ENCODE peak calls at places on chromosomes 3 and 15, in eight cellular contexts. One of them, this sample, is unnamed.

GRCh38 chr3:147705626-147706025 is 296.5 kb downstream of the ZIC1 start:
- DNase-seq in endodermal cell: no peak
- DNase-seq in NT2/D1: no peak
- DNase-seq in left lung: no peak
- DNase-seq in endothelial cell of umbilical vein: no peak
- DNase-seq in right atrium auricular region: no peak
- DNase-seq in GM23248: no peak
- DNase-seq in transverse colon: no peak
- DNase-seq in this sample: no peak

GRCh38 chr3:13879946-13880810 is at the start of gene WNT7A:
- DNase-seq in GM23248: peak; percentile 46
- DNase-seq in transverse colon: no peak
- DNase-seq in NT2/D1: no peak
- DNase-seq in endothelial cell of umbilical vein: no peak
- DNase-seq in left lung: no peak
- DNase-seq in right atrium auricular region: no peak
- DNase-seq in endodermal cell: peak; percentile 85
- DNase-seq in this sample: no peak

GRCh38 chr3:159548675-159549335 is 439.8 kb upstream of the IL12A start:
- DNase-seq in right atrium auricular region: no peak
- DNase-seq in GM23248: peak; percentile 43
- DNase-seq in endodermal cell: no peak
- DNase-seq in endothelial cell of umbilical vein: no peak
- DNase-seq in left lung: no peak
- DNase-seq in transverse colon: no peak
- DNase-seq in NT2/D1: no peak
- DNase-seq in this sample: no peak

GRCh38 chr15:63835211-63835568 is 1.4 kb upstream of the HERC1 start:
- DNase-seq in endothelial cell of umbilical vein: no peak
- DNase-seq in NT2/D1: no peak
- DNase-seq in right atrium auricular region: no peak
- DNase-seq in left lung: no peak
- DNase-seq in GM23248: no peak
- DNase-seq in transverse colon: no peak
- DNase-seq in endodermal cell: no peak
- DNase-seq in this sample: no peak

GRCh38 chr3:11610044-11610671 is 33.6 kb downstream of the VGLL4 start:
- DNase-seq in endodermal cell: no peak
- DNase-seq in NT2/D1: no peak
- DNase-seq in transverse colon: peak; percentile 54
- DNase-seq in left lung: no peak
- DNase-seq in right atrium auricular region: peak; percentile 77
- DNase-seq in endothelial cell of umbilical vein: no peak
- DNase-seq in GM23248: no peak
- DNase-seq in this sample: no peak

GRCh38 chr3:49020335-49021212 is 1.3 kb upstream of the NDUFAF3 start:
- DNase-seq in NT2/D1: no peak
- DNase-seq in endodermal cell: peak; percentile 72
- DNase-seq in transverse colon: peak; percentile 75
- DNase-seq in GM23248: peak; percentile 67
- DNase-seq in endothelial cell of umbilical vein: peak; percentile 23
- DNase-seq in left lung: peak; percentile 76
- DNase-seq in right atrium auricular region: no peak
- DNase-seq in this sample: no peak

GRCh38 chr3:133928136-133928893 is 32.6 kb upstream of the RAB6B start:
- DNase-seq in endodermal cell: peak; percentile 41
- DNase-seq in GM23248: no peak
- DNase-seq in endothelial cell of umbilical vein: no peak
- DNase-seq in left lung: no peak
- DNase-seq in transverse colon: no peak
- DNase-seq in right atrium auricular region: peak; percentile 50
- DNase-seq in NT2/D1: no peak
- DNase-seq in this sample: no peak

GRCh38 chr15:75620776-75621536 is 4.6 kb downstream of the SNUPN start:
- DNase-seq in NT2/D1: no peak
- DNase-seq in GM23248: peak; percentile 98
- DNase-seq in endothelial cell of umbilical vein: peak; percentile 92
- DNase-seq in right atrium auricular region: peak; percentile 93
- DNase-seq in transverse colon: peak; percentile 67
- DNase-seq in endodermal cell: no peak
- DNase-seq in left lung: peak; percentile 80
- DNase-seq in this sample: peak; percentile 80

GRCh38 chr15:84888639-84889038 is 4.2 kb downstream of the SLC28A1 start:
- DNase-seq in endothelial cell of umbilical vein: no peak
- DNase-seq in transverse colon: no peak
- DNase-seq in NT2/D1: no peak
- DNase-seq in left lung: no peak
- DNase-seq in GM23248: no peak
- DNase-seq in endodermal cell: no peak
- DNase-seq in right atrium auricular region: no peak
- DNase-seq in this sample: no peak

GRCh38 chr15:84886984-84887299 is 2.5 kb downstream of the SLC28A1 start:
- DNase-seq in transverse colon: no peak
- DNase-seq in GM23248: no peak
- DNase-seq in left lung: no peak
- DNase-seq in right atrium auricular region: no peak
- DNase-seq in endothelial cell of umbilical vein: no peak
- DNase-seq in endodermal cell: no peak
- DNase-seq in NT2/D1: no peak
- DNase-seq in this sample: no peak

GRCh38 chr15:84883916-84884781 is at the start of gene SLC28A1:
- DNase-seq in transverse colon: no peak
- DNase-seq in NT2/D1: no peak
- DNase-seq in GM23248: no peak
- DNase-seq in endodermal cell: no peak
- DNase-seq in endothelial cell of umbilical vein: no peak
- DNase-seq in left lung: no peak
- DNase-seq in right atrium auricular region: peak; percentile 63
- DNase-seq in this sample: no peak

GRCh38 chr15:84887928-84888327 is 3.5 kb downstream of the SLC28A1 start:
- DNase-seq in endothelial cell of umbilical vein: no peak
- DNase-seq in GM23248: no peak
- DNase-seq in transverse colon: no peak
- DNase-seq in left lung: no peak
- DNase-seq in right atrium auricular region: no peak
- DNase-seq in NT2/D1: no peak
- DNase-seq in endodermal cell: no peak
- DNase-seq in this sample: no peak

DNA sequence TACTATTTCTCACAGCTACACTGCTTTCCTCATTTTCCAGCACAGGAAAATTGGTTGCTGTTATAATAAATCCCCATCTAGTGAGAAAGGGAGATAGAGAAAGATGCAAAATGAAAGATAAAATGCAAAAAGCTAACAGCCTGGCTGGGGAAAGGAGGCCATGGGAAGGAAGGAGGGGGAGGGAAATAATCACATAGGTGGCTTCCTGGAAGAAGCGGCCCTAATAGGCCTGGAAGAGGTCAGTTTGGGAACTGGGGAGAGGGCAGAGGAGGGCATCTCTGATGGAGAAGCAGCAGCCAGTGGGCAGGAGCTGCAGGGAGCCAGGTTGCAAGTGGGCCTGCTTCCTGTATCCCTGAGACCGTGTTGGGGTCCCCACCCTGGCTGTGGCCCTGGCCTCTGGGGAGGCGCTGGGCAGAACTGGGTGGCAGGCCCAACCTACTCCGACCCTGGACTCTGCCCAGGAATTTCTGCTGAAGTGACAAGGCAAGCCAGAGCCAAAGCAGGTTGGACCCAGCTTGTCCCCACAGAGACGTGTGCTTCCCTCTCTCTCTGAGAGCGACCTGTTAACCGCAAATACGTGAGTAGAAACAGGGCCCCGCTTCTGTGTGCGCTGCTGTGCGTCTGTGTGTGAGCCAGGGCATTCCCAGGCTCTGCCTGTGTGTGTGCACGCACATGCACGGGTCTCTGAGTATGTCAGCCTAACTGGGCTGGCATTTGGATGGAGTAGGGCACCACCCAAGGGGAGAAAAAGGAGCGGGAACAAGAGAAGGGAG is 1.9 kb downstream of the SLC28A1 start:
- DNase-seq in GM23248: no peak
- DNase-seq in endothelial cell of umbilical vein: no peak
- DNase-seq in endodermal cell: no peak
- DNase-seq in transverse colon: no peak
- DNase-seq in NT2/D1: no peak
- DNase-seq in left lung: no peak
- DNase-seq in right atrium auricular region: no peak
- DNase-seq in this sample: no peak
- H3K4me1 ChIP-seq in GM23248: no peaks in the 10 kb centered on the region
- H3K4me1 ChIP-seq in endothelial cell of umbilical vein: no peaks in the 10 kb centered on the region
- H3K4me1 ChIP-seq in endodermal cell: no peaks in the 10 kb centered on the region
- H3K4me1 ChIP-seq in transverse colon: no peaks in the 10 kb centered on the region
- H3K4me1 ChIP-seq in NT2/D1: peaks cover 11% of the 10 kb centered on the region
- H3K4me1 ChIP-seq in left lung: no peaks in the 10 kb centered on the region
- H3K4me1 ChIP-seq in right atrium auricular region: no peaks in the 10 kb centered on the region
- H3K4me1 ChIP-seq in this sample: no peaks in the 10 kb centered on the region

DNA sequence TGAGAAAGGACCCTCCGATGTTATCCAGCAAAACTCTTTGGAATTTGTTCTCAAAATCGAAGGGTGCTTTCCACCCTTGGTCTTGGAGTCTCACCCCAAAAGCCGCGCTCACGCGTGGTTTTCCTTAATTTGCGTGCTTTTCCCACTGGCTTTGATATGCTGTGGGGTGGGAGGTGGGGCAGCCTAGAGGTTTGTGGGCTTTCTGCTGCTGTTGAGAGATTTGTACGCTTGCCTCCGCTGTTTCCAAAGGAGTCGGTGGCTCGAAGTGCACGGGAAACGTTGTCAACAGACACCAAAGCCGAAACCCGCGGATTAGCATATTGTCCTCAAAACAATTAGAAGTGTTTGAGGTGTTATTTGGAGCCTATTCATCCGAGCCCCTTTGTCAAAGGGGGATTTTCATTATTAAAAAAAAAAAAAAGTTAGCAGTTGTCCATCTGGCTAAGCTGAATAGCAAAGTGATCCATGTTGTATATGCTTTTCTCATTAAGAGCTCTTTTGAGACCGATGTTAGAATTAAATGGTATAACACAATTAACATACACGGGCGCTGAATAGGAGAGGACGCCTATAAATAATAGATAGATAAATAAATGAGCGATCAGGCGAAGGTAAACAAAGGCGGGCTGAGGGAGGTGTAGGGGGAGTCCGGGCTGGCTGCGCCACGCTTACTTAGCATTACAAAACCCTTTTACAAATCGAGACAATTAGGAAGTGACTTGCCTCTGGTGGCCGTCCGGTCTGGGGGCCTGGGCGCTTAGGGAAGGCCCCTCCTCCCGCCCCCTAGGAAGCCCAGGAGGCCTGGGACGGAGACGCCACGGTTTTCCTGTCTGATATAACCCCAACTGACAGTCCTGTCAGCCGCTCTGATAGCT is 3.3 kb downstream of the SOX14 start:
- DNase-seq in left lung: no peak
- DNase-seq in right atrium auricular region: no peak
- DNase-seq in GM23248: no peak
- DNase-seq in transverse colon: no peak
- DNase-seq in endodermal cell: peak; percentile 89
- DNase-seq in NT2/D1: peak; percentile 84
- DNase-seq in endothelial cell of umbilical vein: no peak
- DNase-seq in this sample: no peak
- H3K4me1 ChIP-seq in left lung: peaks cover 36% of the 10 kb centered on the region
- H3K4me1 ChIP-seq in right atrium auricular region: no peaks in the 10 kb centered on the region
- H3K4me1 ChIP-seq in GM23248: no peaks in the 10 kb centered on the region
- H3K4me1 ChIP-seq in transverse colon: peaks cover 31% of the 10 kb centered on the region
- H3K4me1 ChIP-seq in endodermal cell: peaks cover 28% of the 10 kb centered on the region
- H3K4me1 ChIP-seq in NT2/D1: peaks cover 26% of the 10 kb centered on the region
- H3K4me1 ChIP-seq in endothelial cell of umbilical vein: peaks cover 3% of the 10 kb centered on the region
- H3K4me1 ChIP-seq in this sample: peaks cover 19% of the 10 kb centered on the region

GRCh38 chr15:39113741-39114140 is 467.1 kb upstream of the THBS1 start:
- DNase-seq in transverse colon: no peak
- DNase-seq in endodermal cell: no peak
- DNase-seq in GM23248: no peak
- DNase-seq in NT2/D1: no peak
- DNase-seq in endothelial cell of umbilical vein: no peak
- DNase-seq in right atrium auricular region: no peak
- DNase-seq in left lung: no peak
- DNase-seq in this sample: no peak

GRCh38 chr15:39115379-39116057 is 465.4 kb upstream of the THBS1 start:
- DNase-seq in left lung: no peak
- DNase-seq in NT2/D1: no peak
- DNase-seq in right atrium auricular region: no peak
- DNase-seq in endothelial cell of umbilical vein: no peak
- DNase-seq in endodermal cell: no peak
- DNase-seq in transverse colon: no peak
- DNase-seq in GM23248: peak; percentile 73
- DNase-seq in this sample: no peak

GRCh38 chr15:39118510-39118909 is 462.4 kb upstream of the THBS1 start:
- DNase-seq in right atrium auricular region: no peak
- DNase-seq in left lung: no peak
- DNase-seq in endothelial cell of umbilical vein: peak; percentile 81
- DNase-seq in GM23248: peak; percentile 95
- DNase-seq in NT2/D1: no peak
- DNase-seq in transverse colon: no peak
- DNase-seq in endodermal cell: no peak
- DNase-seq in this sample: no peak

GRCh38 chr15:39110746-39111145 is 470.1 kb upstream of the THBS1 start:
- DNase-seq in NT2/D1: no peak
- DNase-seq in left lung: no peak
- DNase-seq in endothelial cell of umbilical vein: no peak
- DNase-seq in endodermal cell: no peak
- DNase-seq in GM23248: peak; percentile 66
- DNase-seq in transverse colon: no peak
- DNase-seq in right atrium auricular region: no peak
- DNase-seq in this sample: no peak

DNA sequence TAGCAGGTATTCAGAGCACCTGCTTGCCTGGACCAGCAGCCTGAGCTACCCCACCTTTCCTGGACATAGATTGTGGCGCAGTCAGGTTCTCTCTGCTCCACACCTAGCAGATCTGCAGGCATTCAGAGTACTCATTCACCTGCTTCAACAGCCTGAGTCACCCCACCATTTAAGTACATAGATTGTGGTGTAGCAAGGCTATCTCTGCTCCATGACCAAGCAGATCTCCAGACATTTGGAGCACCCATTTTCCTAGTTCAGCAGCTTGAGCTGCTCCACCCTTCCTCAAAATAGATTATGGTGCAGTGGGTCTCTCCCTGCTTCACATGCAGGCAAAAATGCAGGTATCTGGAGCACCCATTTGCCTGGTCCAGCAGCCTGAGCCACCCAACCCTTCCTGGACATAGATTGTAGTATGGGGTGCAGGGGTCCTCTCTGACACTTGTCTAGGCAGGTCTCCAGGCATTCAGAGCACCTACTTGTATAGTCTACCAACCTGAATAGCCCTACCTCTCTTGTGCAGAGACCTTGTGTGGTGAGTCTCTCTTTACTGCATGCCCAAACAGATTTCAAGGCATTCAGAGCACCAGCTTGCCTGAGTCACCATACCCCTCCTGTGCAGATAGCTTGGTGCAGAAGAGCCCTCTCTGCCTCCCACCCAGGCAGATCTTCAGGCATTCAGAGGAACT is 466.0 kb upstream of the THBS1 start:
- DNase-seq in endodermal cell: no peak
- DNase-seq in endothelial cell of umbilical vein: no peak
- DNase-seq in left lung: no peak
- DNase-seq in right atrium auricular region: no peak
- DNase-seq in transverse colon: no peak
- DNase-seq in NT2/D1: no peak
- DNase-seq in GM23248: no peak
- DNase-seq in this sample: no peak
- H3K4me1 ChIP-seq in endodermal cell: no peaks in the 10 kb centered on the region
- H3K4me1 ChIP-seq in endothelial cell of umbilical vein: peaks cover 29% of the 10 kb centered on the region
- H3K4me1 ChIP-seq in left lung: no peaks in the 10 kb centered on the region
- H3K4me1 ChIP-seq in right atrium auricular region: no peaks in the 10 kb centered on the region
- H3K4me1 ChIP-seq in transverse colon: no peaks in the 10 kb centered on the region
- H3K4me1 ChIP-seq in NT2/D1: no peaks in the 10 kb centered on the region
- H3K4me1 ChIP-seq in GM23248: peaks cover 61% of the 10 kb centered on the region
- H3K4me1 ChIP-seq in this sample: no peaks in the 10 kb centered on the region

GRCh38 chr15:69920232-69920631 is 177.5 kb downstream of the TLE3 start:
- DNase-seq in transverse colon: no peak
- DNase-seq in GM23248: no peak
- DNase-seq in endodermal cell: no peak
- DNase-seq in right atrium auricular region: peak; percentile 23
- DNase-seq in left lung: no peak
- DNase-seq in endothelial cell of umbilical vein: no peak
- DNase-seq in NT2/D1: no peak
- DNase-seq in this sample: no peak
- H3K4me1 ChIP-seq in transverse colon: no peaks in the 10 kb centered on the region
- H3K4me1 ChIP-seq in GM23248: no peaks in the 10 kb centered on the region
- H3K4me1 ChIP-seq in endodermal cell: peaks cover 6% of the 10 kb centered on the region
- H3K4me1 ChIP-seq in right atrium auricular region: no peaks in the 10 kb centered on the region
- H3K4me1 ChIP-seq in left lung: peaks cover under 1% of the 10 kb centered on the region
- H3K4me1 ChIP-seq in endothelial cell of umbilical vein: no peaks in the 10 kb centered on the region
- H3K4me1 ChIP-seq in NT2/D1: peaks cover 12% of the 10 kb centered on the region
- H3K4me1 ChIP-seq in this sample: no peaks in the 10 kb centered on the region